ENCODE peak calls at places on chromosome 11, in six cellular contexts. L is neuronal stem cell, Z is kidney, Y is GM12865, R is left ventricle myocardium inferior, G is uterus. C is an unnamed sample.

GRCh38 chr11:28767574-28767973 is 659.4 kb downstream of the METTL15 start:
- DNase-seq in Z (no peak), Y (no peak), G (no peak), L (no peak), R (no peak), C (no peak)

GRCh38 chr11:2825261-2825885 is 60.2 kb downstream of the CDKN1C start:
- DNase-seq in R (peak), L (no peak), G (peak), Z (peak), Y (no peak), C (peak)

GRCh38 chr11:132962026-132962425 is 570.3 kb downstream of the OPCML start:
- DNase-seq in G (no peak), R (no peak), Z (no peak), Y (peak), L (no peak), C (no peak)

GRCh38 chr11:95641506-95641905 is 148.1 kb downstream of the FAM76B start:
- DNase-seq in R (no peak), G (no peak), L (no peak), Z (no peak), Y (peak), C (no peak)

GRCh38 chr11:19890308-19890707 is 177.7 kb downstream of the NAV2 start:
- DNase-seq in Y (no peak), G (no peak), Z (no peak), L (no peak), R (no peak), C (no peak)

GRCh38 chr11:129251067-129251466 is 58.9 kb upstream of the ARHGAP32 start:
- DNase-seq in Y (no peak), G (no peak), R (no peak), L (no peak), Z (no peak), C (no peak)

GRCh38 chr11:46345881-46346484 is 1.3 kb upstream of the DGKZ start:
- DNase-seq in R (no peak), G (no peak), L (no peak), Z (peak), Y (peak), C (no peak)

GRCh38 chr11:35419713-35420333 is 465 bp upstream of the SLC1A2 start:
- DNase-seq in Y (no peak), L (peak), R (peak), Z (peak), G (no peak), C (no peak)

GRCh38 chr11:64094463-64095223 is 58.9 kb downstream of the FLRT1 start:
- DNase-seq in Y (no peak), Z (no peak), L (peak), G (no peak), R (no peak), C (no peak)

GRCh38 chr11:108629274-108629673 is 35.6 kb upstream of the DDX10 start:
- DNase-seq in L (no peak), R (no peak), Z (no peak), G (no peak), Y (no peak), C (peak)

GRCh38 chr11:61037694-61038093 is 64.6 kb upstream of the CD5 start:
- DNase-seq in R (peak), Y (no peak), L (no peak), Z (no peak), G (no peak), C (no peak)

GRCh38 chr11:13105237-13105844 is 96.2 kb downstream of the RASSF10 start:
- DNase-seq in Z (no peak), R (peak), L (no peak), G (no peak), Y (peak), C (no peak)

GRCh38 chr11:64056213-64056785 is 20.6 kb downstream of the FLRT1 start:
- DNase-seq in Y (no peak), G (no peak), R (no peak), L (no peak), Z (no peak), C (no peak)

GRCh38 chr11:130436171-130436570 is 7.8 kb upstream of the ADAMTS8 start:
- DNase-seq in Y (no peak), L (no peak), G (no peak), Z (no peak), R (no peak), C (no peak)

GRCh38 chr11:125990244-125990643 is 44.4 kb downstream of the VSIG10L2 start:
- DNase-seq in G (peak), Y (peak), L (no peak), R (no peak), Z (no peak), C (peak)

GRCh38 chr11:14193644-14194043 is 165.3 kb downstream of the RRAS2 start:
- DNase-seq in Z (no peak), Y (no peak), L (no peak), R (no peak), G (no peak), C (no peak)

GRCh38 chr11:64519541-64519940 is 71.5 kb upstream of the SLC22A12 start:
- DNase-seq in Y (no peak), Z (no peak), R (no peak), L (no peak), G (no peak), C (no peak)

GRCh38 chr11:102047305-102047924 is at the start of gene CFAP300:
- DNase-seq in Y (peak), L (peak), R (peak), Z (peak), G (peak), C (peak)

GRCh38 chr11:102050927-102051575 is 3.8 kb downstream of the CFAP300 start:
- DNase-seq in G (no peak), L (no peak), Y (no peak), Z (no peak), R (no peak), C (no peak)

DNA sequence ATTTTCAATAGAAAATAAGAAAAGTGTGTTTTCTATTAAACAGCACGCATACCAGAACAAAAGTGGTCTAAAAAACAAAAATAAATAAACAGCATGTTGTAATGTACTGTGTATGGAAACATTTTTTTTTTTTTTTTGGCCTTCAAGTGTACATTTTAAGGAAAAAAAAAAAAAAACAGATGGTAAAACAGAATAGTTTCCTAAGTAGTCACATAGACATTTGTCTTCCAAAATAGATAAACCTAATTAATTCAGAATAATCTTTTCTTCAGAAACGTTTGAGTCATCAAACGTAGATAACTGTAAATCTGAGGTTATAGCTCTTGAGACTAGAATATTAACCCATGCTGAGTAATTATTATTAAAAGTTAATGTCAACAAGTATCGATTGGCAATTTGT is 396 bp upstream of the CFAP300 start:
- DNase-seq in L (no peak), G (no peak), Z (no peak), R (no peak), Y (no peak), C (no peak)
- H3K4me3 ChIP-seq in L (peak), G (peak), Z (peak), R (peak), Y (no peak), C (no peak)

GRCh38 chr11:1197886-1198765 is 24.7 kb upstream of the MUC5B start:
- DNase-seq in G (peak), Y (no peak), R (peak), Z (peak), L (no peak), C (no peak)

GRCh38 chr11:1200611-1201191 is 22.2 kb upstream of the MUC5B start:
- DNase-seq in Y (no peak), L (no peak), Z (peak), R (peak), G (no peak), C (no peak)

GRCh38 chr11:1199689-1200610 is 22.9 kb upstream of the MUC5B start:
- DNase-seq in Y (no peak), L (no peak), G (no peak), R (peak), Z (peak), C (peak)

GRCh38 chr11:1197431-1197885 is 25.4 kb upstream of the MUC5B start:
- DNase-seq in Y (no peak), L (no peak), Z (peak), R (peak), G (peak), C (peak)

GRCh38 chr11:1198766-1199688 is 23.8 kb upstream of the MUC5B start:
- DNase-seq in R (peak), Y (no peak), Z (peak), L (no peak), G (peak), C (peak)
- H3K4me3 ChIP-seq in R (no peak), Y (no peak), Z (no peak), L (no peak), G (no peak), C (no peak)

GRCh38 chr11:65549088-65549487 is 9.1 kb downstream of the LTBP3 start:
- DNase-seq in G (no peak), Y (no peak), Z (no peak), L (no peak), R (no peak), C (no peak)

GRCh38 chr11:65542738-65543390 is 15.3 kb downstream of the LTBP3 start:
- DNase-seq in G (no peak), Y (no peak), Z (no peak), R (no peak), L (no peak), C (no peak)

GRCh38 chr11:65546217-65546958 is 11.8 kb downstream of the LTBP3 start:
- DNase-seq in G (peak), R (peak), Y (peak), Z (peak), L (peak), C (peak)

GRCh38 chr11:65547446-65548125 is 10.6 kb downstream of the LTBP3 start:
- DNase-seq in G (no peak), R (no peak), Y (no peak), Z (peak), L (no peak), C (peak)

GRCh38 chr11:65545853-65546216 is 12.3 kb downstream of the LTBP3 start:
- DNase-seq in R (no peak), L (no peak), Y (no peak), Z (no peak), G (no peak), C (peak)
- H3K4me3 ChIP-seq in R (no peak), L (no peak), Y (peak), Z (peak), G (no peak), C (peak)

GRCh38 chr11:117384045-117384444 is 56.4 kb downstream of the CEP164 start:
- DNase-seq in Y (no peak), L (no peak), R (no peak), Z (no peak), G (no peak), C (no peak)
- H3K4me3 ChIP-seq in Y (no peak), L (no peak), R (no peak), Z (no peak), G (no peak), C (no peak)

C was measured in mucosa of descending colon.